ENCODE peak calls at places on chromosomes 4 and X, in five cellular contexts. M, J, O, S and D are unnamed samples.

GRCh38 chr4:127357765-127358164 is 275.0 kb upstream of the INTU start:
- DNase-seq in M (no peak), J (no peak), O (no peak), S (no peak), D (no peak)

GRCh38 chr4:47704693-47705325 is 133.1 kb downstream of the CORIN start:
- DNase-seq in M (peak; percentile 32), J (no peak), O (no peak), S (no peak), D (no peak)

GRCh38 chr4:176971576-176972105 is 178.9 kb upstream of the VEGFC start:
- DNase-seq in M (no peak), J (no peak), O (no peak), S (no peak), D (no peak)

GRCh38 chrX:70769659-70770232 is 138.8 kb downstream of the TEX11 start:
- DNase-seq in M (no peak), J (no peak), O (no peak), S (peak; percentile 3), D (no peak)

GRCh38 chr4:6643141-6643847 is 2.8 kb downstream of the MRFAP1 start:
- DNase-seq in M (no peak), J (no peak), O (no peak), S (no peak), D (no peak)

GRCh38 chrX:23820235-23820782 is 37.3 kb downstream of the SAT1 start:
- DNase-seq in M (no peak), J (no peak), O (no peak), S (no peak), D (no peak)

GRCh38 chr4:119116925-119117900 is 18.4 kb upstream of the MYOZ2 start:
- DNase-seq in M (no peak), J (no peak), O (no peak), S (no peak), D (no peak)

GRCh38 chr4:3257691-3258482 is 8.9 kb downstream of the MSANTD1 start:
- DNase-seq in M (peak; percentile 73), J (no peak), O (no peak), S (peak; percentile 32), D (no peak)

GRCh38 chr4:153748378-153748777 is 11.4 kb downstream of the RNF175 start:
- DNase-seq in M (peak; percentile 43), J (no peak), O (no peak), S (peak; percentile 78), D (no peak)

GRCh38 chrX:110992611-110993010 is 103.4 kb upstream of the PAK3 start:
- DNase-seq in M (peak; percentile 26), J (no peak), O (no peak), S (no peak), D (no peak)

GRCh38 chr4:12729384-12729783 is 754.8 kb downstream of the RAB28 start:
- DNase-seq in M (peak; percentile 45), J (no peak), O (no peak), S (no peak), D (no peak)

GRCh38 chr4:183256756-183257385 is 63.2 kb downstream of the CLDN22 start:
- DNase-seq in M (peak; percentile 73), J (no peak), O (peak; percentile 49), S (no peak), D (no peak)

GRCh38 chr4:141080668-141081067 is 52.6 kb downstream of the RNF150 start:
- DNase-seq in M (no peak), J (no peak), O (no peak), S (no peak), D (no peak)